ENCODE peak calls at places on chromosome 17, in four cellular contexts. H is ACHN, U is heart right ventricle, G is fibroblast of pulmonary artery. M is an unnamed sample.

GRCh38 chr17:7014261-7014994 is 2.0 kb downstream of the RNASEK start:
- DNase-seq in U (peak), G (peak), H (peak), M (peak)

GRCh38 chr17:59108400-59109102 is 1.9 kb upstream of the TRIM37 start:
- DNase-seq in U (no peak), G (no peak), H (no peak), M (no peak)

GRCh38 chr17:5592382-5592781 is 8.1 kb upstream of the NLRP1 start:
- DNase-seq in U (no peak), H (peak), G (peak), M (no peak)

GRCh38 chr17:83086907-83087787 is 7.7 kb downstream of the METRNL start:
- DNase-seq in U (no peak), H (no peak), G (no peak), M (no peak)

GRCh38 chr17:7997186-7997585 is 5.2 kb upstream of the GUCY2D start:
- DNase-seq in U (peak), H (peak), G (peak), M (peak)

GRCh38 chr17:2081564-2081963 is 26.7 kb downstream of the HIC1 start:
- DNase-seq in H (no peak), U (no peak), G (peak), M (no peak)

GRCh38 chr17:42010898-42011516 is 6.2 kb downstream of the DNAJC7 start:
- DNase-seq in H (peak), G (peak), U (no peak), M (no peak)

GRCh38 chr17:50842506-50843149 is 7.2 kb downstream of the WFIKKN2 start:
- DNase-seq in U (no peak), H (no peak), G (no peak), M (no peak)

GRCh38 chr17:76981545-76982295 is 113.5 kb downstream of the MGAT5B start:
- DNase-seq in H (no peak), G (no peak), U (no peak), M (no peak)

GRCh38 chr17:17408236-17408794 is 68.5 kb upstream of the MED9 start:
- DNase-seq in U (no peak), G (peak), H (no peak), M (no peak)

GRCh38 chr17:30219315-30219714 is 16.2 kb downstream of the SLC6A4 start:
- DNase-seq in U (no peak), G (no peak), H (no peak), M (no peak)